ENCODE peak calls at places on chromosomes 4 and X, in seven cellular contexts. One of them, this sample, is unnamed.

GRCh38 chr4:99816611-99817309 is at the start of gene DAPP1:
- DNase-seq in cardiac muscle cell: no peak
- DNase-seq in colonic mucosa: peak
- DNase-seq in Peyer's patch: peak
- DNase-seq in A549: no peak
- DNase-seq in tibial nerve: no peak
- DNase-seq in fibroblast of pulmonary artery: no peak
- DNase-seq in this sample: no peak

GRCh38 chr4:83618991-83619390 is 83.1 kb downstream of the GPAT3 start:
- DNase-seq in Peyer's patch: peak
- DNase-seq in colonic mucosa: peak
- DNase-seq in cardiac muscle cell: peak
- DNase-seq in tibial nerve: no peak
- DNase-seq in fibroblast of pulmonary artery: peak
- DNase-seq in A549: no peak
- DNase-seq in this sample: peak

GRCh38 chrX:83916525-83916924 is 55.6 kb downstream of the CYLC1 start:
- DNase-seq in fibroblast of pulmonary artery: peak
- DNase-seq in tibial nerve: no peak
- DNase-seq in cardiac muscle cell: no peak
- DNase-seq in colonic mucosa: no peak
- DNase-seq in Peyer's patch: no peak
- DNase-seq in A549: peak
- DNase-seq in this sample: no peak

GRCh38 chrX:20056704-20057103 is 60.0 kb downstream of the MAP7D2 start:
- DNase-seq in Peyer's patch: no peak
- DNase-seq in A549: no peak
- DNase-seq in tibial nerve: no peak
- DNase-seq in cardiac muscle cell: no peak
- DNase-seq in colonic mucosa: no peak
- DNase-seq in fibroblast of pulmonary artery: no peak
- DNase-seq in this sample: no peak

GRCh38 chrX:133741303-133741702 is 244.1 kb downstream of the GPC3 start:
- DNase-seq in cardiac muscle cell: peak
- DNase-seq in Peyer's patch: no peak
- DNase-seq in A549: no peak
- DNase-seq in tibial nerve: no peak
- DNase-seq in fibroblast of pulmonary artery: peak
- DNase-seq in colonic mucosa: no peak
- DNase-seq in this sample: no peak

GRCh38 chr4:20652226-20652836 is 47.9 kb upstream of the PACRGL start:
- DNase-seq in colonic mucosa: no peak
- DNase-seq in A549: no peak
- DNase-seq in tibial nerve: no peak
- DNase-seq in fibroblast of pulmonary artery: no peak
- DNase-seq in Peyer's patch: no peak
- DNase-seq in cardiac muscle cell: no peak
- DNase-seq in this sample: peak

GRCh38 chrX:44958480-44958879 is 85.5 kb downstream of the KDM6A start:
- DNase-seq in tibial nerve: no peak
- DNase-seq in fibroblast of pulmonary artery: no peak
- DNase-seq in A549: no peak
- DNase-seq in colonic mucosa: no peak
- DNase-seq in cardiac muscle cell: no peak
- DNase-seq in Peyer's patch: no peak
- DNase-seq in this sample: no peak

GRCh38 chr4:34200535-34200934 is 2043.8 kb downstream of the ARAP2 start:
- DNase-seq in Peyer's patch: no peak
- DNase-seq in A549: peak
- DNase-seq in cardiac muscle cell: no peak
- DNase-seq in colonic mucosa: no peak
- DNase-seq in fibroblast of pulmonary artery: peak
- DNase-seq in tibial nerve: no peak
- DNase-seq in this sample: no peak

GRCh38 chr4:20075479-20075878 is 176.2 kb upstream of the SLIT2 start:
- DNase-seq in colonic mucosa: no peak
- DNase-seq in fibroblast of pulmonary artery: peak
- DNase-seq in tibial nerve: no peak
- DNase-seq in A549: no peak
- DNase-seq in cardiac muscle cell: peak
- DNase-seq in Peyer's patch: no peak
- DNase-seq in this sample: no peak

GRCh38 chr4:112830753-112831386 is 193.9 kb downstream of the LARP7 start:
- DNase-seq in Peyer's patch: no peak
- DNase-seq in fibroblast of pulmonary artery: no peak
- DNase-seq in colonic mucosa: no peak
- DNase-seq in A549: no peak
- DNase-seq in tibial nerve: no peak
- DNase-seq in cardiac muscle cell: no peak
- DNase-seq in this sample: no peak

GRCh38 chr4:130238121-130238520 is 1142.2 kb downstream of the C4orf33 start:
- DNase-seq in colonic mucosa: no peak
- DNase-seq in tibial nerve: no peak
- DNase-seq in A549: no peak
- DNase-seq in fibroblast of pulmonary artery: peak
- DNase-seq in Peyer's patch: no peak
- DNase-seq in cardiac muscle cell: no peak
- DNase-seq in this sample: no peak

GRCh38 chr4:132619968-132620367 is 529.1 kb upstream of the PCDH10 start:
- DNase-seq in tibial nerve: no peak
- DNase-seq in colonic mucosa: no peak
- DNase-seq in Peyer's patch: no peak
- DNase-seq in A549: no peak
- DNase-seq in cardiac muscle cell: no peak
- DNase-seq in fibroblast of pulmonary artery: no peak
- DNase-seq in this sample: no peak

GRCh38 chr4:146643812-146644401 is 5.2 kb downstream of the POU4F2 start:
- DNase-seq in tibial nerve: no peak
- DNase-seq in fibroblast of pulmonary artery: peak
- DNase-seq in A549: no peak
- DNase-seq in cardiac muscle cell: peak
- DNase-seq in colonic mucosa: no peak
- DNase-seq in Peyer's patch: no peak
- DNase-seq in this sample: peak

GRCh38 chr4:82748176-82748575 is 50.4 kb downstream of the SCD5 start:
- DNase-seq in A549: no peak
- DNase-seq in Peyer's patch: no peak
- DNase-seq in fibroblast of pulmonary artery: no peak
- DNase-seq in cardiac muscle cell: no peak
- DNase-seq in tibial nerve: no peak
- DNase-seq in colonic mucosa: no peak
- DNase-seq in this sample: no peak

GRCh38 chr4:15684498-15684897 is 2.9 kb downstream of the FAM200B start:
- DNase-seq in cardiac muscle cell: no peak
- DNase-seq in Peyer's patch: no peak
- DNase-seq in fibroblast of pulmonary artery: no peak
- DNase-seq in colonic mucosa: no peak
- DNase-seq in A549: no peak
- DNase-seq in tibial nerve: no peak
- DNase-seq in this sample: no peak

GRCh38 chr4:26204249-26204825 is 116.5 kb upstream of the RBPJ start:
- DNase-seq in colonic mucosa: no peak
- DNase-seq in cardiac muscle cell: no peak
- DNase-seq in Peyer's patch: no peak
- DNase-seq in tibial nerve: no peak
- DNase-seq in fibroblast of pulmonary artery: no peak
- DNase-seq in A549: no peak
- DNase-seq in this sample: no peak

GRCh38 chr4:175469519-175469918 is 342.5 kb downstream of the GPM6A start:
- DNase-seq in A549: peak
- DNase-seq in tibial nerve: no peak
- DNase-seq in cardiac muscle cell: no peak
- DNase-seq in colonic mucosa: no peak
- DNase-seq in fibroblast of pulmonary artery: peak
- DNase-seq in Peyer's patch: no peak
- DNase-seq in this sample: peak

GRCh38 chrX:71911023-71911730 is 532 bp downstream of the NHSL2 start:
- DNase-seq in colonic mucosa: no peak
- DNase-seq in tibial nerve: no peak
- DNase-seq in A549: peak
- DNase-seq in Peyer's patch: no peak
- DNase-seq in cardiac muscle cell: no peak
- DNase-seq in fibroblast of pulmonary artery: no peak
- DNase-seq in this sample: no peak

GRCh38 chr4:150232029-150232428 is 153.8 kb downstream of the DCLK2 start:
- DNase-seq in Peyer's patch: no peak
- DNase-seq in colonic mucosa: no peak
- DNase-seq in tibial nerve: no peak
- DNase-seq in A549: peak
- DNase-seq in cardiac muscle cell: no peak
- DNase-seq in fibroblast of pulmonary artery: no peak
- DNase-seq in this sample: no peak

GRCh38 chr4:105765690-105766407 is 57.3 kb downstream of the GSTCD start:
- DNase-seq in tibial nerve: no peak
- DNase-seq in fibroblast of pulmonary artery: peak
- DNase-seq in colonic mucosa: no peak
- DNase-seq in Peyer's patch: no peak
- DNase-seq in A549: peak
- DNase-seq in cardiac muscle cell: peak
- DNase-seq in this sample: peak

GRCh38 chrX:32176510-32176909 is 1034.8 kb downstream of the DMD start:
- DNase-seq in tibial nerve: no peak
- DNase-seq in Peyer's patch: no peak
- DNase-seq in A549: no peak
- DNase-seq in colonic mucosa: no peak
- DNase-seq in cardiac muscle cell: no peak
- DNase-seq in fibroblast of pulmonary artery: no peak
- DNase-seq in this sample: no peak

GRCh38 chr4:14667624-14668295 is 334.5 kb upstream of the CPEB2 start:
- DNase-seq in cardiac muscle cell: no peak
- DNase-seq in fibroblast of pulmonary artery: no peak
- DNase-seq in tibial nerve: no peak
- DNase-seq in A549: peak
- DNase-seq in colonic mucosa: no peak
- DNase-seq in Peyer's patch: no peak
- DNase-seq in this sample: no peak

GRCh38 chr4:52848255-52848654 is 13.9 kb upstream of the RASL11B start:
- DNase-seq in A549: no peak
- DNase-seq in cardiac muscle cell: no peak
- DNase-seq in tibial nerve: no peak
- DNase-seq in fibroblast of pulmonary artery: no peak
- DNase-seq in colonic mucosa: no peak
- DNase-seq in Peyer's patch: no peak
- DNase-seq in this sample: no peak

GRCh38 chr4:185018834-185019450 is 652 bp downstream of the HELT start:
- DNase-seq in fibroblast of pulmonary artery: no peak
- DNase-seq in A549: peak
- DNase-seq in Peyer's patch: no peak
- DNase-seq in cardiac muscle cell: no peak
- DNase-seq in colonic mucosa: no peak
- DNase-seq in tibial nerve: no peak
- DNase-seq in this sample: no peak
- H3K4me3 ChIP-seq in fibroblast of pulmonary artery: no peak
- H3K4me3 ChIP-seq in A549: peak
- H3K4me3 ChIP-seq in Peyer's patch: no peak
- H3K4me3 ChIP-seq in cardiac muscle cell: no peak
- H3K4me3 ChIP-seq in colonic mucosa: no peak
- H3K4me3 ChIP-seq in tibial nerve: no peak
- H3K4me3 ChIP-seq in this sample: no peak

DNA sequence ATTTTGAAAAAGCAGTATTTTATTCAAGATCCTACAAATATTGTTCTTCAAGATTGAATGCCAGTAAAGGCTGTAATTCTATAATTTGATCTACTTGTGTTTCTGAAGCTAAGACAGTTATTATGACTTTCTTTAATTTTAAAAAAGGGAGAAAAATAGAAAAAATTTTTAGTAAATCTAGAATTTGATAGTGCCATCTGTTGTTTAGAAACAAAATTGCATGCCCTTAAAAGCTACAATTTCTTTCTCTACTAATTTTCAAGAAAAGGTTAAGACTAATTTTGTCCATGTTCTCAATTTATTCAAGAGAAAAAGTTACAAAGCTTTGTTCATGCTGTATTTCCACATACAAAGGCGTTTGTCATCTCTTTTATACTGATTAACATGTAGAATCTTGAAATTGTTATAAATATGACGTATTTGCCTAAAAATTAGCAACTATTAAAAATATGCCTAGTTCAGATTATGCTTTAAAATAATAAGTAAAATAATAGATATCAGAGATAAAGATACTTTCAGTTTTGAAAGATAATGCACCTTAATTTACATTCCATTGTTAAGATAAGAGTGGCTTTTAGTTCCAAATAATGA is 25.6 kb upstream of the MMRN1 start:
- DNase-seq in colonic mucosa: no peak
- DNase-seq in cardiac muscle cell: peak
- DNase-seq in Peyer's patch: no peak
- DNase-seq in A549: no peak
- DNase-seq in fibroblast of pulmonary artery: peak
- DNase-seq in tibial nerve: no peak
- DNase-seq in this sample: peak
- TF ChIP-seq CTCF in colonic mucosa: peak
- TF ChIP-seq CTCF in cardiac muscle cell: peak
- TF ChIP-seq CTCF in Peyer's patch: peak
- TF ChIP-seq CTCF in A549: no peak
- TF ChIP-seq CTCF in fibroblast of pulmonary artery: peak
- TF ChIP-seq CTCF in tibial nerve: peak
- TF ChIP-seq CTCF in this sample: peak

GRCh38 chrX:129682979-129683378 is 28.2 kb upstream of the APLN start:
- DNase-seq in fibroblast of pulmonary artery: no peak
- DNase-seq in cardiac muscle cell: no peak
- DNase-seq in A549: no peak
- DNase-seq in Peyer's patch: no peak
- DNase-seq in colonic mucosa: no peak
- DNase-seq in tibial nerve: no peak
- DNase-seq in this sample: no peak

GRCh38 chrX:129679856-129680255 is 25.1 kb upstream of the APLN start:
- DNase-seq in colonic mucosa: no peak
- DNase-seq in A549: no peak
- DNase-seq in cardiac muscle cell: no peak
- DNase-seq in Peyer's patch: no peak
- DNase-seq in tibial nerve: no peak
- DNase-seq in fibroblast of pulmonary artery: no peak
- DNase-seq in this sample: no peak

GRCh38 chrX:129678176-129678880 is 23.6 kb upstream of the APLN start:
- DNase-seq in fibroblast of pulmonary artery: no peak
- DNase-seq in colonic mucosa: peak
- DNase-seq in cardiac muscle cell: no peak
- DNase-seq in Peyer's patch: peak
- DNase-seq in A549: peak
- DNase-seq in tibial nerve: no peak
- DNase-seq in this sample: no peak

DNA sequence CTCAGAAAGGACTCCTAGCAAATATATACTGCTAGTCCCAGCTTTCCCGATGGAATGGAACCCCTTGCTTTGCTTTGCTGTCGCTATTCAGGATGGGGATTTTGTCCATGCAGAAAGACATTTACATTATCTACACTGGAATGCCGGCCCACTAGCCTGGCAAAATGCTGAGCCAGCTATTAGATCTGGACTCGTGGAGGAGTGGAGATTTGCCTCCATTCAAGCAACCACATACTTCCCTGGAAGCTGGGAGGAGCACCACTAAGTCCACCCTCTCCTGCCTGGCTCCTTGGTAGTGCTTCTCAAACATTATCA is 24.1 kb upstream of the APLN start:
- DNase-seq in cardiac muscle cell: no peak
- DNase-seq in colonic mucosa: no peak
- DNase-seq in fibroblast of pulmonary artery: no peak
- DNase-seq in Peyer's patch: no peak
- DNase-seq in tibial nerve: no peak
- DNase-seq in A549: no peak
- DNase-seq in this sample: no peak
- H3K4me3 ChIP-seq in cardiac muscle cell: no peak
- H3K4me3 ChIP-seq in colonic mucosa: peak
- H3K4me3 ChIP-seq in fibroblast of pulmonary artery: no peak
- H3K4me3 ChIP-seq in Peyer's patch: peak
- H3K4me3 ChIP-seq in tibial nerve: no peak
- H3K4me3 ChIP-seq in A549: peak
- H3K4me3 ChIP-seq in this sample: no peak

GRCh38 chr4:165009493-165010227 is 22.1 kb upstream of the TRIM60 start:
- DNase-seq in cardiac muscle cell: no peak
- DNase-seq in fibroblast of pulmonary artery: no peak
- DNase-seq in tibial nerve: no peak
- DNase-seq in A549: no peak
- DNase-seq in Peyer's patch: no peak
- DNase-seq in colonic mucosa: no peak
- DNase-seq in this sample: no peak
- TF ChIP-seq CTCF in cardiac muscle cell: no peak
- TF ChIP-seq CTCF in fibroblast of pulmonary artery: no peak
- TF ChIP-seq CTCF in tibial nerve: no peak
- TF ChIP-seq CTCF in A549: no peak
- TF ChIP-seq CTCF in Peyer's patch: no peak
- TF ChIP-seq CTCF in colonic mucosa: no peak
- TF ChIP-seq CTCF in this sample: no peak

This sample was measured in fibroblast of villous mesenchyme.